ENCODE peak calls at places on chromosomes 1 and 21, in seven cellular contexts. Y is ovary, R is suprapubic skin, L is IMR-90, F is sigmoid colon, B is esophagus squamous epithelium, Z is GM12891. T is an unnamed sample.

GRCh38 chr1:184014271-184014670 is 23.3 kb downstream of the COLGALT2 start:
- DNase-seq in Y (no peak), R (no peak), L (no peak), F (no peak), B (no peak), Z (no peak), T (no peak)

GRCh38 chr1:236394905-236395779 is 1.1 kb downstream of the EDARADD start:
- DNase-seq in Y (peak), R (peak), L (no peak), F (no peak), B (no peak), Z (peak), T (peak)

GRCh38 chr21:34768326-34768725 is 99.5 kb downstream of the CLIC6 start:
- DNase-seq in Y (no peak), R (no peak), L (no peak), F (no peak), B (no peak), Z (no peak), T (no peak)

GRCh38 chr1:8061673-8062386 is 35.7 kb upstream of the ERRFI1 start:
- DNase-seq in Y (no peak), R (no peak), L (peak), F (no peak), B (no peak), Z (no peak), T (no peak)

GRCh38 chr1:1082239-1083180 is 8.4 kb upstream of the RNF223 start:
- DNase-seq in Y (peak), R (peak), L (no peak), F (peak), B (no peak), Z (no peak), T (no peak)

GRCh38 chr1:98055457-98055856 is 134.6 kb upstream of the DPYD start:
- DNase-seq in Y (no peak), R (no peak), L (no peak), F (no peak), B (no peak), Z (no peak), T (no peak)

GRCh38 chr1:205504311-205505075 is at the start of gene CDK18:
- DNase-seq in Y (peak), R (no peak), L (no peak), F (peak), B (no peak), Z (no peak), T (no peak)

GRCh38 chr1:90550616-90551406 is 166.3 kb downstream of the BARHL2 start:
- DNase-seq in Y (no peak), R (no peak), L (no peak), F (no peak), B (no peak), Z (no peak), T (no peak)

GRCh38 chr1:6111571-6111970 is 65.9 kb downstream of the KCNAB2 start:
- DNase-seq in Y (no peak), R (no peak), L (no peak), F (peak), B (no peak), Z (no peak), T (no peak)

GRCh38 chr1:38941527-38942019 is at the start of gene RHBDL2:
- DNase-seq in Y (peak), R (peak), L (peak), F (peak), B (no peak), Z (no peak), T (no peak)

GRCh38 chr1:174815474-174815908 is 184.3 kb upstream of the CACYBP start:
- DNase-seq in Y (no peak), R (no peak), L (no peak), F (no peak), B (no peak), Z (no peak), T (no peak)

GRCh38 chr21:45972353-45972715 is 9.2 kb upstream of the COL6A1 start:
- DNase-seq in Y (peak), R (peak), L (no peak), F (peak), B (no peak), Z (no peak), T (no peak)

GRCh38 chr1:163824006-163824405 is 502.3 kb downstream of the NUF2 start:
- DNase-seq in Y (peak), R (no peak), L (peak), F (peak), B (no peak), Z (no peak), T (no peak)

GRCh38 chr1:14441302-14441741 is 157.2 kb upstream of the KAZN start:
- DNase-seq in Y (no peak), R (no peak), L (peak), F (no peak), B (no peak), Z (no peak), T (no peak)

GRCh38 chr1:197944485-197944884 is 27.3 kb downstream of the LHX9 start:
- DNase-seq in Y (no peak), R (no peak), L (no peak), F (no peak), B (no peak), Z (no peak), T (peak)

GRCh38 chr1:38919075-38919474 is 22.6 kb downstream of the RHBDL2 start:
- DNase-seq in Y (no peak), R (no peak), L (no peak), F (no peak), B (no peak), Z (no peak), T (no peak)

GRCh38 chr1:169563019-169563615 is 23.2 kb downstream of the F5 start:
- DNase-seq in Y (no peak), R (no peak), L (no peak), F (no peak), B (no peak), Z (no peak), T (peak)

GRCh38 chr1:180425956-180426355 is 76.4 kb downstream of the ACBD6 start:
- DNase-seq in Y (no peak), R (no peak), L (no peak), F (no peak), B (no peak), Z (no peak), T (no peak)

GRCh38 chr1:197174818-197175217 is 28.3 kb upstream of the ASPM start:
- DNase-seq in Y (no peak), R (no peak), L (no peak), F (no peak), B (no peak), Z (no peak), T (no peak)

GRCh38 chr1:31562707-31563360 is 13.5 kb upstream of the TINAGL1 start:
- DNase-seq in Y (no peak), R (no peak), L (peak), F (no peak), B (no peak), Z (no peak), T (no peak)

DNA sequence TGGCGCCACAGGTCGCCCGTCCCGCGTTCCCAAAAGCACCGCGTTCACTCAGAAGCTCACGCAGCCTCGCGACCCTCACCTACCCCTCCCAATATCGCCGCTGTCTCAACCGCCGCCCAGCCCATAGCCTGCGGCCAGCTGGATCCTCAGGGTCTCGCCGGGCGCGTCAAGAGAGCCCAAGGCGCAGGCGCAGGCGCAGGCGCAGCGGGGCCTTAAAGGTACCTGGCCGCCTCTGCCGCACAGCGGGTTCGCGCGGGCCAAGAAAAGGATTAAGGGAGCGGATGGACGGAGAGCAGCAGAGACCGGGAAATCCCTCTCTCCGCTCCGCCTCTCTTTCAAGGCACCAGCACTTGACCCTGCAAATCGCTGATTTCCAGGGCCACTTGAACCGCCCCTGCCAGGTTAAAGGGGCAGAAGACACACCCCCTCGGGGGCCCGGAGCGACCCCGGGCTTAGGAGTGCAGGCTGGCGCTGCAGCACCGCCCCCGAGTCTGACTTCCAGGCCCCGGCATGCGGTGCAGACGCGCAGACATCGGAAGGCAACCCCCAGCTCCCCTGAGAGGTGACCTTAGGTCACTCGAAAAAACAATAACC is at the start of gene NBPF20:
- DNase-seq in Y (peak), R (peak), L (peak), F (peak), B (no peak), Z (peak), T (peak)
- TF ChIP-seq POLR2A in Y (no peak), R (no peak), L (no peak), F (no peak), B (no peak), Z (no peak), T (no peak)

GRCh38 chr21:43809346-43809799 is 20.0 kb downstream of the RRP1 start:
- DNase-seq in Y (no peak), R (no peak), L (no peak), F (no peak), B (no peak), Z (no peak), T (no peak)
- TF ChIP-seq POLR2A in Y (no peak), R (no peak), L (no peak), F (no peak), B (no peak), Z (no peak), T (no peak)

GRCh38 chr1:47911424-47911823 is 85.8 kb downstream of the TRABD2B start:
- DNase-seq in Y (no peak), R (no peak), L (no peak), F (no peak), B (no peak), Z (no peak), T (no peak)
- TF ChIP-seq POLR2A in Y (no peak), R (no peak), L (no peak), F (no peak), B (no peak), Z (no peak), T (no peak)

DNA sequence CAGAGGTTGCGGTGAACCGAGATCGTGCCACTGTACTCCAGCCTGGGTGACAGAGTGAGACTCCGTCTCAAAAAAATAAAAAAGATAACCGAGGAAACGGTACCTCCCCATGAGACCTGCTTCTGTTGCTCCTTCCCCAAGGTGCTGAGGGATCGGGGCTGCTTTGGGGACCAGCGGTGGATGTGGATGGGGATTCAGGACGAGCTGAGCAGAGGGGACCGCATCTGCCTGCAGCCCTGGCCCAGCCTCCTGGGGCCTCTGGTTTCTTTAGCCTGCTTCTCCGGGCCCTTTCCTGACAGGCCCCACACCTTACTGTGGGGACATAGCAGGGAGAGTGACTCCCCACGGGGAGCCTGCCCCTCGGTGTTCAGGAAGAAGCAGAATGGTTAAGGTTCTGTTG is 17.1 kb downstream of the SLC66A1 start:
- DNase-seq in Y (no peak), R (no peak), L (no peak), F (no peak), B (no peak), Z (no peak), T (no peak)
- TF ChIP-seq POLR2A in Y (no peak), R (no peak), L (no peak), F (no peak), B (no peak), Z (no peak), T (no peak)

GRCh38 chr1:62435231-62436038 is 1.4 kb upstream of the USP1 start:
- DNase-seq in Y (peak), R (no peak), L (no peak), F (peak), B (no peak), Z (no peak), T (peak)

GRCh38 chr1:62436039-62436465 is 797 bp upstream of the USP1 start:
- DNase-seq in Y (peak), R (no peak), L (no peak), F (no peak), B (no peak), Z (peak), T (peak)

GRCh38 chr1:62438163-62438562 is 1.3 kb downstream of the USP1 start:
- DNase-seq in Y (no peak), R (no peak), L (no peak), F (no peak), B (no peak), Z (no peak), T (peak)

GRCh38 chr1:62437273-62437945 is 560 bp downstream of the USP1 start:
- DNase-seq in Y (no peak), R (peak), L (no peak), F (peak), B (no peak), Z (peak), T (peak)

DNA sequence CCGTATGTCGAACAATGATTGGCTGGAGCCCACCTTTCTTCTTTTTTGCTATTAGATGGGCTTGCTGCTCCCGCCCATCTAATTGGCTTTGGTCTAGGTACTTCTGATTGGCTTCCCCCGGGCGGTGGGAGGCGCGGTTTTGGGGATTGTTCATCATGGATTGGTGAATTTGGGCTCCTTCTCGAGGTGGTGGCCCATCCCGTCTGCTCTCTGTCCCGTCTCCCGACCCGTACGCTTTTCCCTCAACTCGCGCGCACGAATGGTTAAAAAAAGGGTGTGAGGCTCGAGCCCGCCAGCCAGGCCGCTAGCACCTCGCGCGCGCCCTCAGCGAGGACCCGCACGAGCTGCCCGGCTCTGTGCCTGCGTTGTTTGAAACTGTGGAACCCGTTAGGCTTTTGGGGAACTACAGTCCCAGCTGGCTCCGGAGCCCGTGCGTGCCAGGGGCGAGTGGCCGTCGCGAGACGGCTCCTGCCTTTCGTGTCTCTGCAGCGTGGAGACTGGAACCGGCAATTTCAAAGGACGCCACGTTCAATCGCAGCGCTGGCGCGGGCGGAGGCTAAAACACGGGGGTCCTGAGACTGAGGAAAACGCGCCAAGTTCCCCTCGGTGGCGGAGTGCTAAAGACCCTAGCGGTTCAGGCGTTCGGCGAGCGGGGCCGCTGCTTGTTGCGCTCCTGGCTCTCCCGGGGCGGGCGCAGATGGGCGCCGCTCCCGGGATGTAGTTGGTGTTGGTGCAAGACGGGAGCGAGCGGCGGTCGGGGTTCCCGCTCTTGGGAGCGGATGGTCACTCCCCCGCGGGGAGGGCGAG is at the start of gene USP1:
- DNase-seq in Y (peak), R (peak), L (peak), F (peak), B (peak), Z (peak), T (peak)
- TF ChIP-seq POLR2A in Y (peak), R (no peak), L (peak), F (no peak), B (peak), Z (peak), T (peak)

DNA sequence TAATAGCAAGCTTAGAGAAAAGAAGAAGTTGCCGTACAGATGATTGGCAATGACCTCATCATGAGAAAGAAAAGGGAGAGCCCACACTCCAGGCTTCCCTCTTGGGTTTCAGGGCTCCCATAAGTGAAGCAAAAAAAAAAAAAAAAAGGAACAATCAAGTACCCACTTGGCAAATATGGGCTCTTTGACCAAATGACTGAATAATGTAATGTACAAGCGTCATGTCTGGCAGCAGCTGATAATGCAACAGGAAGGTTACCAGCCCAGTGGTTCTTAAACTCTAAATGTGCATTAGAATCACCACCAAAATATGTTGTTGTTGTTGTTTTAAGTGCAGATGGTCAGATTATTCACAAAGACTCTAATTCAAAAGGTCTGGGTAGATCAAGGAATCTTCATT is 13.5 kb downstream of the TNFSF4 start:
- DNase-seq in Y (no peak), R (no peak), L (peak), F (no peak), B (no peak), Z (no peak), T (no peak)
- TF ChIP-seq POLR2A in Y (no peak), R (no peak), L (no peak), F (no peak), B (no peak), Z (no peak), T (no peak)

T was measured in erythroblast.